ENCODE peak calls at places on chromosomes 1 and 21, in eight cellular contexts. One of them, this sample, is unnamed.

GRCh38 chr21:42381347-42381984 is 14.4 kb downstream of the TMPRSS3 start:
- DNase-seq in vagina: no peak
- DNase-seq in GM23338: peak
- DNase-seq in fibroblast of lung: peak
- DNase-seq in astrocyte of the cerebellum: no peak
- DNase-seq in SK-N-SH: no peak
- DNase-seq in GM12865: peak
- DNase-seq in A673: peak
- DNase-seq in this sample: no peak

GRCh38 chr1:205774277-205775014 is 836 bp downstream of the RAB29 start:
- DNase-seq in vagina: no peak
- DNase-seq in GM23338: peak
- DNase-seq in fibroblast of lung: peak
- DNase-seq in astrocyte of the cerebellum: no peak
- DNase-seq in SK-N-SH: peak
- DNase-seq in GM12865: peak
- DNase-seq in A673: no peak
- DNase-seq in this sample: no peak

GRCh38 chr1:225879521-225880209 is 2.5 kb downstream of the TMEM63A start:
- DNase-seq in vagina: no peak
- DNase-seq in GM23338: no peak
- DNase-seq in fibroblast of lung: no peak
- DNase-seq in astrocyte of the cerebellum: no peak
- DNase-seq in SK-N-SH: no peak
- DNase-seq in GM12865: no peak
- DNase-seq in A673: no peak
- DNase-seq in this sample: no peak

GRCh38 chr1:109812691-109813393 is 49.1 kb upstream of the EPS8L3 start:
- DNase-seq in vagina: no peak
- DNase-seq in GM23338: no peak
- DNase-seq in fibroblast of lung: no peak
- DNase-seq in astrocyte of the cerebellum: no peak
- DNase-seq in SK-N-SH: no peak
- DNase-seq in GM12865: no peak
- DNase-seq in A673: no peak
- DNase-seq in this sample: no peak

GRCh38 chr21:41482321-41482720 is 25.6 kb downstream of the TMPRSS2 start:
- DNase-seq in vagina: no peak
- DNase-seq in GM23338: no peak
- DNase-seq in fibroblast of lung: peak
- DNase-seq in astrocyte of the cerebellum: peak
- DNase-seq in SK-N-SH: no peak
- DNase-seq in GM12865: no peak
- DNase-seq in A673: no peak
- DNase-seq in this sample: no peak

GRCh38 chr1:116879478-116880133 is 30.1 kb upstream of the PTGFRN start:
- DNase-seq in vagina: no peak
- DNase-seq in GM23338: no peak
- DNase-seq in fibroblast of lung: no peak
- DNase-seq in astrocyte of the cerebellum: no peak
- DNase-seq in SK-N-SH: peak
- DNase-seq in GM12865: no peak
- DNase-seq in A673: no peak
- DNase-seq in this sample: no peak

GRCh38 chr1:62613325-62613727 is 16.0 kb downstream of the ANGPTL3 start:
- DNase-seq in vagina: no peak
- DNase-seq in GM23338: no peak
- DNase-seq in fibroblast of lung: no peak
- DNase-seq in astrocyte of the cerebellum: no peak
- DNase-seq in SK-N-SH: no peak
- DNase-seq in GM12865: peak
- DNase-seq in A673: no peak
- DNase-seq in this sample: no peak

GRCh38 chr1:185965870-185966269 is 231.7 kb downstream of the HMCN1 start:
- DNase-seq in vagina: no peak
- DNase-seq in GM23338: no peak
- DNase-seq in fibroblast of lung: no peak
- DNase-seq in astrocyte of the cerebellum: no peak
- DNase-seq in SK-N-SH: no peak
- DNase-seq in GM12865: no peak
- DNase-seq in A673: peak
- DNase-seq in this sample: no peak

GRCh38 chr1:22925111-22925510 is 47.6 kb downstream of the LACTBL1 start:
- DNase-seq in vagina: no peak
- DNase-seq in GM23338: no peak
- DNase-seq in fibroblast of lung: no peak
- DNase-seq in astrocyte of the cerebellum: no peak
- DNase-seq in SK-N-SH: no peak
- DNase-seq in GM12865: no peak
- DNase-seq in A673: no peak
- DNase-seq in this sample: no peak

GRCh38 chr21:15221799-15222386 is 157.1 kb upstream of the NRIP1 start:
- DNase-seq in vagina: no peak
- DNase-seq in GM23338: peak
- DNase-seq in fibroblast of lung: peak
- DNase-seq in astrocyte of the cerebellum: no peak
- DNase-seq in SK-N-SH: no peak
- DNase-seq in GM12865: peak
- DNase-seq in A673: no peak
- DNase-seq in this sample: peak

GRCh38 chr1:65825736-65826135 is 33.0 kb downstream of the PDE4B start:
- DNase-seq in vagina: no peak
- DNase-seq in GM23338: no peak
- DNase-seq in fibroblast of lung: peak
- DNase-seq in astrocyte of the cerebellum: no peak
- DNase-seq in SK-N-SH: no peak
- DNase-seq in GM12865: no peak
- DNase-seq in A673: no peak
- DNase-seq in this sample: no peak

GRCh38 chr1:52602328-52603300 is at the start of gene GPX7:
- DNase-seq in vagina: no peak
- DNase-seq in GM23338: peak
- DNase-seq in fibroblast of lung: peak
- DNase-seq in astrocyte of the cerebellum: no peak
- DNase-seq in SK-N-SH: peak
- DNase-seq in GM12865: peak
- DNase-seq in A673: peak
- DNase-seq in this sample: no peak

GRCh38 chr1:16122916-16123315 is 33.0 kb downstream of the EPHA2 start:
- DNase-seq in vagina: no peak
- DNase-seq in GM23338: no peak
- DNase-seq in fibroblast of lung: peak
- DNase-seq in astrocyte of the cerebellum: peak
- DNase-seq in SK-N-SH: no peak
- DNase-seq in GM12865: peak
- DNase-seq in A673: peak
- DNase-seq in this sample: peak

GRCh38 chr1:246004281-246004680 is 502.8 kb downstream of the SMYD3 start:
- DNase-seq in vagina: no peak
- DNase-seq in GM23338: no peak
- DNase-seq in fibroblast of lung: no peak
- DNase-seq in astrocyte of the cerebellum: no peak
- DNase-seq in SK-N-SH: no peak
- DNase-seq in GM12865: no peak
- DNase-seq in A673: no peak
- DNase-seq in this sample: no peak

GRCh38 chr1:173258484-173259264 is 51.5 kb upstream of the TNFSF4 start:
- DNase-seq in vagina: no peak
- DNase-seq in GM23338: peak
- DNase-seq in fibroblast of lung: no peak
- DNase-seq in astrocyte of the cerebellum: no peak
- DNase-seq in SK-N-SH: no peak
- DNase-seq in GM12865: no peak
- DNase-seq in A673: no peak
- DNase-seq in this sample: no peak

GRCh38 chr1:173249349-173249748 is 42.2 kb upstream of the TNFSF4 start:
- DNase-seq in vagina: no peak
- DNase-seq in GM23338: no peak
- DNase-seq in fibroblast of lung: peak
- DNase-seq in astrocyte of the cerebellum: no peak
- DNase-seq in SK-N-SH: no peak
- DNase-seq in GM12865: no peak
- DNase-seq in A673: no peak
- DNase-seq in this sample: no peak

GRCh38 chr1:173257805-173258204 is 50.7 kb upstream of the TNFSF4 start:
- DNase-seq in vagina: no peak
- DNase-seq in GM23338: no peak
- DNase-seq in fibroblast of lung: no peak
- DNase-seq in astrocyte of the cerebellum: no peak
- DNase-seq in SK-N-SH: no peak
- DNase-seq in GM12865: no peak
- DNase-seq in A673: no peak
- DNase-seq in this sample: no peak

GRCh38 chr1:173253046-173253445 is 45.9 kb upstream of the TNFSF4 start:
- DNase-seq in vagina: no peak
- DNase-seq in GM23338: no peak
- DNase-seq in fibroblast of lung: peak
- DNase-seq in astrocyte of the cerebellum: no peak
- DNase-seq in SK-N-SH: no peak
- DNase-seq in GM12865: no peak
- DNase-seq in A673: no peak
- DNase-seq in this sample: no peak

DNA sequence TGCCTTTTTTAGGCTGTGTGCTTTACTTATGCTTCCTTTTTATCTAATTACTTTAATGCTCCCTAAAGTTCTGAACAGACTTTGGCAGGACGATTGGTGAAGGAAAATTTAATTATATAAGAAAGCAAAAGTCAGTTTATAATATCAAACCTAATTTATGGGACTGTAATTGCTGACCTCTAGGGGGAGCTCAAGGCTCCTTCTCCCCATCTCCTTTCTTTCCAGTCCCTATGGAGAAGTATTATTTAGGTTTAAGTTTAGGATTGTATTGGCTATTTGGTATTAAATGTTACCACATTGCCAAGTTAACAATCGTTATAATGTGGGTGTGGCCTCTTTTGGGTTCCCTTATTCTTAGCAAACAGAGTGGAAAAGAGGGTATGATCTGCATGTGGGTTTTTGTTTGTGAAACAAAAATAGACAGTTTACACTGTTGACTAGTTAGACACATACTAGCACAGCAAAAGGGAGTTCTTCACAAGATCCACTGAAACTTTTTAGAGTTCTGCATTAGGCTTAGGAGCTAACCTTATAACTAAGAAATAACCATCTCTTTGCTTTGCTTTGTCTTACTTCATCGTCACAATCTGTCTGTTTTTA is 48.2 kb upstream of the TNFSF4 start:
- DNase-seq in vagina: no peak
- DNase-seq in GM23338: peak
- DNase-seq in fibroblast of lung: peak
- DNase-seq in astrocyte of the cerebellum: peak
- DNase-seq in SK-N-SH: peak
- DNase-seq in GM12865: peak
- DNase-seq in A673: peak
- DNase-seq in this sample: peak
- TF ChIP-seq CTCF in vagina: no peak
- TF ChIP-seq CTCF in GM23338: peak
- TF ChIP-seq CTCF in fibroblast of lung: peak
- TF ChIP-seq CTCF in astrocyte of the cerebellum: peak
- TF ChIP-seq CTCF in SK-N-SH: peak
- TF ChIP-seq CTCF in GM12865: peak
- TF ChIP-seq CTCF in A673: peak
- TF ChIP-seq CTCF in this sample: peak

GRCh38 chr21:45407629-45408247 is 2.8 kb downstream of the COL18A1 start:
- DNase-seq in vagina: no peak
- DNase-seq in GM23338: no peak
- DNase-seq in fibroblast of lung: no peak
- DNase-seq in astrocyte of the cerebellum: no peak
- DNase-seq in SK-N-SH: no peak
- DNase-seq in GM12865: no peak
- DNase-seq in A673: no peak
- DNase-seq in this sample: no peak
- H3K4me3 ChIP-seq in vagina: no peak
- H3K4me3 ChIP-seq in GM23338: peak
- H3K4me3 ChIP-seq in fibroblast of lung: no peak
- H3K4me3 ChIP-seq in astrocyte of the cerebellum: no peak
- H3K4me3 ChIP-seq in SK-N-SH: no peak
- H3K4me3 ChIP-seq in GM12865: no peak
- H3K4me3 ChIP-seq in A673: no peak
- H3K4me3 ChIP-seq in this sample: no peak

DNA sequence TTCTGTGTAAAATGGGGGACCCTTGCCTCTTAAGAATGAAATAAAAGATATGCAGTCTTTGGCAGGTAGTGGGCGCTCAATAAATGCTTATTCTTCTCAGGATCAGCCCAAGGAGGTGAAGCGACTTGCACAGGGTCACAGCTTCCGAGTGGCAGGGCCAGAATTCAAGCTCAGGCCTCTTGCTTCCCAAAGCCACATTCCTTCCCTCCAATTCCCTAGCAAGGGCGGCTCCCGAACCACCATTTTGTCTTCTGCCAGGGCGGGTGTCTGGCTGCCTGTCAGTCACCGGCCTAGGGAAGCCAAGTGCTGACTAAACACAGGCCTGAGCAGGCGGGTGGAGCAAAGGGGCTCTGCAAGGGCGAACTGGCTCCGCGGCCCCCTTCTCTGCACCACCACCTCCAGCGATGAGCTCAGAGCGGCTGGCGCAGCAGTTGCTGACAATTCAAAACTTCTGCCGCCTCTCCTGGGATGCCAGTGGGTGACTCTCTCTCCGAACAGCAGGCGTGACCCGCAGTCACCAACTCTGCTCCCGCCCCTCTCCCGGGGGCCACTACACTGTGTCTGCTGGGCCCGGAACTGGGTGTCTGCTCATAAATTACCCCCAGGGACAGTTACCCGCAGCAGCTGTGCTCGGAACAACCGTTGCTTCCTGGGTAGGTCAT is 10.8 kb downstream of the GPR3 start:
- DNase-seq in vagina: peak
- DNase-seq in GM23338: peak
- DNase-seq in fibroblast of lung: peak
- DNase-seq in astrocyte of the cerebellum: no peak
- DNase-seq in SK-N-SH: peak
- DNase-seq in GM12865: no peak
- DNase-seq in A673: no peak
- DNase-seq in this sample: no peak
- TF ChIP-seq CTCF in vagina: no peak
- TF ChIP-seq CTCF in GM23338: peak
- TF ChIP-seq CTCF in fibroblast of lung: peak
- TF ChIP-seq CTCF in astrocyte of the cerebellum: peak
- TF ChIP-seq CTCF in SK-N-SH: peak
- TF ChIP-seq CTCF in GM12865: peak
- TF ChIP-seq CTCF in A673: peak
- TF ChIP-seq CTCF in this sample: peak

DNA sequence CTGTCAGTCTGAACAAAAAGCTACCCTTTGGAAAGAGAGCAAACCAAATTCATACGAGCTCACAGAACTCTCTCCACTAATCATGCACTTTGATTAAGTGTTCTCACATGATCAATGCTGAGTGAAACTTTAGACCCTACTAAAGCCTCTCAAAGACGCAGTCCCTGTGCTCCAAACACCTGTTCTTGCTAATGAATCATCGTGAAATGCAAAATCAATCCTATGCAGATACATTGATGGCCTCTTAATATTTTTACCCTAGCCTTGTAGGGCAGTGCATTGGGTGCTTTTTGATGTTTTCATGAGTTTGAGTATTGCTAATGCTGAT is 113.4 kb downstream of the ZBTB18 start:
- DNase-seq in vagina: no peak
- DNase-seq in GM23338: no peak
- DNase-seq in fibroblast of lung: no peak
- DNase-seq in astrocyte of the cerebellum: no peak
- DNase-seq in SK-N-SH: no peak
- DNase-seq in GM12865: no peak
- DNase-seq in A673: no peak
- DNase-seq in this sample: no peak
- H3K4me3 ChIP-seq in vagina: no peak
- H3K4me3 ChIP-seq in GM23338: no peak
- H3K4me3 ChIP-seq in fibroblast of lung: no peak
- H3K4me3 ChIP-seq in astrocyte of the cerebellum: no peak
- H3K4me3 ChIP-seq in SK-N-SH: no peak
- H3K4me3 ChIP-seq in GM12865: no peak
- H3K4me3 ChIP-seq in A673: no peak
- H3K4me3 ChIP-seq in this sample: no peak

This sample was measured in HFF-Myc.